ENCODE peak calls at places on chromosomes 16 and 17, in four cellular contexts. One of them, this sample, is unnamed.

GRCh38 chr17:7296189-7296861 is 1.9 kb upstream of the YBX2 start:
- DNase-seq in SJSA1: peak; percentile 70
- DNase-seq in right lobe of liver: peak; percentile 86
- DNase-seq in stomach: peak; percentile 85
- DNase-seq in this sample: peak; percentile 61

GRCh38 chr17:67027031-67027628 is 17.2 kb upstream of the CACNG1 start:
- DNase-seq in SJSA1: peak; percentile 60
- DNase-seq in right lobe of liver: no peak
- DNase-seq in stomach: no peak
- DNase-seq in this sample: peak; percentile 33

GRCh38 chr17:59830007-59830630 is 62.6 kb downstream of the TUBD1 start:
- DNase-seq in SJSA1: peak; percentile 80
- DNase-seq in right lobe of liver: no peak
- DNase-seq in stomach: no peak
- DNase-seq in this sample: peak; percentile 80

GRCh38 chr17:9432867-9433495 is 142.6 kb downstream of the STX8 start:
- DNase-seq in SJSA1: peak; percentile 30
- DNase-seq in right lobe of liver: no peak
- DNase-seq in stomach: no peak
- DNase-seq in this sample: no peak

GRCh38 chr16:75566889-75567255 is 693 bp downstream of the GABARAPL2 start:
- DNase-seq in SJSA1: no peak
- DNase-seq in right lobe of liver: no peak
- DNase-seq in stomach: no peak
- DNase-seq in this sample: no peak

GRCh38 chr17:13609953-13610352 is 8.2 kb upstream of the HS3ST3A1 start:
- DNase-seq in SJSA1: no peak
- DNase-seq in right lobe of liver: no peak
- DNase-seq in stomach: no peak
- DNase-seq in this sample: no peak

GRCh38 chr16:698911-699671 is 6.5 kb downstream of the FBXL16 start:
- DNase-seq in SJSA1: no peak
- DNase-seq in right lobe of liver: no peak
- DNase-seq in stomach: no peak
- DNase-seq in this sample: no peak

GRCh38 chr17:40068917-40069750 is 6.4 kb downstream of the THRA start:
- DNase-seq in SJSA1: peak; percentile 55
- DNase-seq in right lobe of liver: peak; percentile 87
- DNase-seq in stomach: peak; percentile 93
- DNase-seq in this sample: no peak

GRCh38 chr16:26078971-26079370 is 387.2 kb downstream of the HS3ST4 start:
- DNase-seq in SJSA1: no peak
- DNase-seq in right lobe of liver: no peak
- DNase-seq in stomach: no peak
- DNase-seq in this sample: no peak

GRCh38 chr17:4444782-4445473 is 11.2 kb downstream of the SPNS3 start:
- DNase-seq in SJSA1: no peak
- DNase-seq in right lobe of liver: peak; percentile 80
- DNase-seq in stomach: peak; percentile 95
- DNase-seq in this sample: peak; percentile 90

GRCh38 chr17:1469231-1469852 is 13.3 kb upstream of the CRK start:
- DNase-seq in SJSA1: no peak
- DNase-seq in right lobe of liver: peak; percentile 53
- DNase-seq in stomach: no peak
- DNase-seq in this sample: no peak

GRCh38 chr17:4249452-4250029 is 14.2 kb downstream of the ANKFY1 start:
- DNase-seq in SJSA1: no peak
- DNase-seq in right lobe of liver: no peak
- DNase-seq in stomach: no peak
- DNase-seq in this sample: no peak

GRCh38 chr16:17368951-17369350 is 101.8 kb downstream of the XYLT1 start:
- DNase-seq in SJSA1: no peak
- DNase-seq in right lobe of liver: no peak
- DNase-seq in stomach: no peak
- DNase-seq in this sample: no peak

GRCh38 chr17:69912819-69913218 is 162.2 kb upstream of the KCNJ16 start:
- DNase-seq in SJSA1: no peak
- DNase-seq in right lobe of liver: no peak
- DNase-seq in stomach: no peak
- DNase-seq in this sample: no peak
- H3K4me1 ChIP-seq in SJSA1: no peaks in the 10 kb centered on the region
- H3K4me1 ChIP-seq in right lobe of liver: no peaks in the 10 kb centered on the region
- H3K4me1 ChIP-seq in stomach: no peaks in the 10 kb centered on the region
- H3K4me1 ChIP-seq in this sample: no peaks in the 10 kb centered on the region

GRCh38 chr16:21262779-21263639 is 15.1 kb downstream of the CRYM start:
- DNase-seq in SJSA1: no peak
- DNase-seq in right lobe of liver: no peak
- DNase-seq in stomach: no peak
- DNase-seq in this sample: no peak

GRCh38 chr16:21256636-21257035 is 21.5 kb downstream of the CRYM start:
- DNase-seq in SJSA1: no peak
- DNase-seq in right lobe of liver: no peak
- DNase-seq in stomach: no peak
- DNase-seq in this sample: no peak

GRCh38 chr16:21253470-21253869 is 20.0 kb downstream of the ANKS4B start:
- DNase-seq in SJSA1: no peak
- DNase-seq in right lobe of liver: no peak
- DNase-seq in stomach: no peak
- DNase-seq in this sample: no peak

GRCh38 chr16:21260870-21261791 is 17.0 kb downstream of the CRYM start:
- DNase-seq in SJSA1: peak; percentile 9
- DNase-seq in right lobe of liver: peak; percentile 86
- DNase-seq in stomach: peak; percentile 60
- DNase-seq in this sample: peak; percentile 9

GRCh38 chr16:21257284-21257683 is 20.8 kb downstream of the CRYM start:
- DNase-seq in SJSA1: no peak
- DNase-seq in right lobe of liver: no peak
- DNase-seq in stomach: no peak
- DNase-seq in this sample: no peak
- H3K27me3 ChIP-seq in SJSA1: peaks cover 5% of the 10 kb centered on the region
- H3K27me3 ChIP-seq in right lobe of liver: no peaks in the 10 kb centered on the region
- H3K27me3 ChIP-seq in stomach: no peaks in the 10 kb centered on the region
- H3K27me3 ChIP-seq in this sample: peaks cover 57% of the 10 kb centered on the region

GRCh38 chr17:46193626-46194392 is 580 bp upstream of the KANSL1 start:
- DNase-seq in SJSA1: peak; percentile 96
- DNase-seq in right lobe of liver: peak; percentile 100
- DNase-seq in stomach: peak; percentile 95
- DNase-seq in this sample: peak; percentile 89

GRCh38 chr17:46194393-46195216 is 1.4 kb upstream of the KANSL1 start:
- DNase-seq in SJSA1: peak; percentile 59
- DNase-seq in right lobe of liver: no peak
- DNase-seq in stomach: no peak
- DNase-seq in this sample: no peak

GRCh38 chr17:46195217-46195855 is 2.1 kb upstream of the KANSL1 start:
- DNase-seq in SJSA1: peak; percentile 23
- DNase-seq in right lobe of liver: no peak
- DNase-seq in stomach: no peak
- DNase-seq in this sample: no peak

GRCh38 chr17:46197526-46197925 is 4.3 kb upstream of the KANSL1 start:
- DNase-seq in SJSA1: no peak
- DNase-seq in right lobe of liver: no peak
- DNase-seq in stomach: no peak
- DNase-seq in this sample: no peak

DNA sequence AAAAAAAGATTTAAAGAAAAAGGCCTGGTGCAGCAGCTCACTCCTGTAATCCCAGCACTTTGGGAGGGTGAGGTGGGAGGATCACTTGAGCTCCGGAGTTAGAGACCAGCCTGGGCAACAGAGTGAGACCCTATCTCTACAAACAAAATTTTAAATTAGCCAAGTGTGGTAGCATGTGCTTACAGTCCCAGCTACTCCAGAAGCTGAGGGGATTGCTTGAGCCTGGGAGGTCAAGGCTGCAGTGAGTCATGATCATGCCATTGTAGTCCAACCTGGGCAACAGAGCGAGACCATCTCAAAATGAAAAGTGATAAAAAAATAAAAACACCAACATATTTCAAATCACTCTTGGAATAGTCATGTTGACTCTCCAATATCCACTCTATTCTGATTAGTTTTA is 2.7 kb upstream of the KANSL1 start:
- DNase-seq in SJSA1: peak; percentile 48
- DNase-seq in right lobe of liver: no peak
- DNase-seq in stomach: no peak
- DNase-seq in this sample: no peak
- H3K4me1 ChIP-seq in SJSA1: peaks cover 34% of the 10 kb centered on the region
- H3K4me1 ChIP-seq in right lobe of liver: no peaks in the 10 kb centered on the region
- H3K4me1 ChIP-seq in stomach: peaks cover 9% of the 10 kb centered on the region
- H3K4me1 ChIP-seq in this sample: peaks cover 13% of the 10 kb centered on the region

DNA sequence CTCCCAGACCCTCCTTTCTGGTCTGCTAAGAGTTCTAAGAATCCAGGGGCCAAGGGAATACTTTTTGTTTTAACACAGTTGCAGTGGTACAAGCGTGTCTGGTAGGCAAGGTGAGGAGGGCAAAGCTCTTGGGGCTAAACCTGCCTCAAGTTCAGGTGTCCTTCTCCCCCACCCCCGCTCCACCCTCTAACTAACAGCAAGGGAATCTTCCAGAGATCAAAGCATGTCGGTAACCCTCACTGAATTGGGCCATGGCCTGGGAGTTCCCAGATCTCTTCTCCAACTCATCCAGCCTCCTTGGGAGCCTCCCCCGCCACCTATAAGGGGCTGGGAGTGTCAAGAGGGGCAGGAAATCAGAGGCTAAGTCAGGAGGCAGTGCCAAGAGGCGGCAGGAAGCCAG is 55.7 kb upstream of the TAC4 start:
- DNase-seq in SJSA1: no peak
- DNase-seq in right lobe of liver: no peak
- DNase-seq in stomach: no peak
- DNase-seq in this sample: no peak
- H3K27me3 ChIP-seq in SJSA1: peaks cover 89% of the 10 kb centered on the region
- H3K27me3 ChIP-seq in right lobe of liver: peaks cover 23% of the 10 kb centered on the region
- H3K27me3 ChIP-seq in stomach: peaks cover 26% of the 10 kb centered on the region
- H3K27me3 ChIP-seq in this sample: no peaks in the 10 kb centered on the region

DNA sequence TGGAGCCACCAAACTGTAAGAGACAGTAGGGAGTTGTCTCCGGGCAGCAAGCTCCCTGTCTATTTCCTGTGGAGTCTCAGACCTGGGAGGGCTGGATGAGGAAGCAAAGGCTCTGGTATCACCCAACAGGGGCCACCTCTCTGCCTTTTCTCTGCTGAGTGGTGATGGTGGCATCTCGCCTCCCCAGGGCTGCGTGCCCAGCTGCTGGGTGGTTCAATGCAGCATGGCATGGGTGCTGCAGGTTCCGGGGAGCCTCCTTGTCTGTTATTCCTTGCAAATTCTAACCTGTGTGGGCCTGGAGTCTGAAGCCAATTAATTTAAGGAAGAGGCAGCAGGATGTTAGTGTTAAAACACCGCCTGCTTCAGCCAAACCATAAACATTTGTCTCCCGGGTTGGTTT is 78.2 kb downstream of the CCDC182 start:
- DNase-seq in SJSA1: no peak
- DNase-seq in right lobe of liver: no peak
- DNase-seq in stomach: no peak
- DNase-seq in this sample: no peak
- H3K4me1 ChIP-seq in SJSA1: peaks cover 33% of the 10 kb centered on the region
- H3K4me1 ChIP-seq in right lobe of liver: no peaks in the 10 kb centered on the region
- H3K4me1 ChIP-seq in stomach: peaks cover 7% of the 10 kb centered on the region
- H3K4me1 ChIP-seq in this sample: peaks cover 6% of the 10 kb centered on the region

GRCh38 chr17:58148609-58149008 is 425 bp downstream of the OR4D1 start:
- DNase-seq in SJSA1: no peak
- DNase-seq in right lobe of liver: no peak
- DNase-seq in stomach: no peak
- DNase-seq in this sample: no peak
- H3K27me3 ChIP-seq in SJSA1: peaks cover 51% of the 10 kb centered on the region
- H3K27me3 ChIP-seq in right lobe of liver: no peaks in the 10 kb centered on the region
- H3K27me3 ChIP-seq in stomach: no peaks in the 10 kb centered on the region
- H3K27me3 ChIP-seq in this sample: peaks cover 94% of the 10 kb centered on the region

GRCh38 chr17:82663381-82664275 is 15.4 kb upstream of the WDR45B start:
- DNase-seq in SJSA1: no peak
- DNase-seq in right lobe of liver: peak; percentile 50
- DNase-seq in stomach: no peak
- DNase-seq in this sample: no peak
- H3K4me1 ChIP-seq in SJSA1: peaks cover 4% of the 10 kb centered on the region
- H3K4me1 ChIP-seq in right lobe of liver: no peaks in the 10 kb centered on the region
- H3K4me1 ChIP-seq in stomach: peaks cover under 1% of the 10 kb centered on the region
- H3K4me1 ChIP-seq in this sample: no peaks in the 10 kb centered on the region

DNA sequence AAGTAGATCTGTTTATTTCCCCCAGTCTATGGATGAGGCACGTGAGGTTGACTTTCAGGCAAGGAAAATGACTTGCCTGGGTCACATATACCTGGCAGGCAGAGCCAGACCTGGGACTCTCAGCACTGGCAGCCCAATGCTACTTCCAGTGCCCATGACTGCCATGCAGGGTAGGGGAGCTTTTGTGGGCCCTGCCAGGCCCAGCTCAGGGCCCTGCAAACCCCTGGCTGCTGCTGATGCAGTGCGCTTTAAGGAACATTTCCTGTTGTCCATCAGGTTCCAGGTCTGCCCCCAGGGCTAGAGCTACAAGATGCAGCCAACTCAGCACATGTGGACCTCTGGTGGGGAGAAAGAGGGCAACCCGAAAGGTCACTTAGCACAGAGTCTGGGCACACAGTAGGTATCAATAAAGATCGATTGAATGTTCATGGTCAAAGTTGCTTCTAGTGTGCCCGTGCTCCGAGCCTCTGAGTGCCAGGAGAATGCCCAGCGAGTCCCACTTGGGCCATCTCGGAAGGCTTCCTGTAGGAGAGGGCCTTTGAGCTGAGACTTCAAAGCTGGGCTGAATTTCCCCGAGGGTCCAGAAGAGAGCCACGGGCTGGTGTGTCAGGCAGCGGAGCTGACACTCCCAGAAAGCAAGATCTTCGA is 513 bp upstream of the TBX21 start:
- DNase-seq in SJSA1: no peak
- DNase-seq in right lobe of liver: no peak
- DNase-seq in stomach: no peak
- DNase-seq in this sample: no peak
- H3K27me3 ChIP-seq in SJSA1: peaks cover 83% of the 10 kb centered on the region
- H3K27me3 ChIP-seq in right lobe of liver: peaks cover 20% of the 10 kb centered on the region
- H3K27me3 ChIP-seq in stomach: no peaks in the 10 kb centered on the region
- H3K27me3 ChIP-seq in this sample: peaks cover 72% of the 10 kb centered on the region

This sample was measured in PC-9.